ENCODE peak calls at places on chromosomes 5 and 9, in six cellular contexts. Q is upper lobe of right lung; K is IMR-90; N is CD8-positive, alpha-beta T cell; E is mucosa of descending colon; B is heart right ventricle. U is an unnamed sample.

GRCh38 chr9:77729177-77729576 is 81.1 kb upstream of the GNA14 start:
- ATAC-seq in B (no peak), E (no peak), K (no peak), Q (no peak), N (no peak), U (no peak)

GRCh38 chr5:151038801-151039238 is 18.4 kb downstream of the GPX3 start:
- ATAC-seq in K (peak; percentile 27), Q (no peak), B (no peak), N (no peak), E (no peak), U (no peak)

GRCh38 chr5:36153299-36153677 is 1.4 kb downstream of the SKP2 start:
- ATAC-seq in B (no peak), K (no peak), Q (no peak), E (no peak), N (no peak), U (no peak)

GRCh38 chr9:93188426-93189368 is 4.8 kb downstream of the WNK2 start:
- ATAC-seq in N (no peak), E (no peak), Q (no peak), K (no peak), B (no peak), U (no peak)

GRCh38 chr5:97102010-97102470 is 40.4 kb downstream of the LIX1 start:
- ATAC-seq in K (no peak), B (no peak), E (no peak), N (no peak), Q (no peak), U (no peak)

GRCh38 chr9:109779711-109780452 is at the start of gene PALM2AKAP2:
- ATAC-seq in B (peak; percentile 93), E (peak; percentile 92), Q (peak; percentile 89), N (no peak), K (peak; percentile 95), U (peak; percentile 83)

GRCh38 chr5:180098526-180098925 is 27.0 kb upstream of the RNF130 start:
- ATAC-seq in K (no peak), E (no peak), B (no peak), N (no peak), Q (no peak), U (no peak)

GRCh38 chr5:8865686-8866374 is 680.0 kb downstream of the SEMA5A start:
- ATAC-seq in Q (no peak), N (no peak), B (no peak), E (no peak), K (no peak), U (no peak)

GRCh38 chr5:157681048-157681447 is 9.7 kb downstream of the C5orf52 start:
- ATAC-seq in E (no peak), B (no peak), Q (no peak), N (no peak), K (no peak), U (no peak)

GRCh38 chr5:111782171-111782570 is 25.2 kb upstream of the NREP start:
- ATAC-seq in B (no peak), E (no peak), Q (no peak), N (no peak), K (no peak), U (no peak)

GRCh38 chr9:34571180-34571800 is 18.2 kb downstream of the CNTFR start:
- ATAC-seq in E (peak; percentile 7), Q (no peak), N (no peak), K (no peak), B (no peak), U (no peak)

GRCh38 chr5:67182406-67182805 is 14.2 kb downstream of the CD180 start:
- ATAC-seq in K (peak; percentile 99), B (peak; percentile 88), N (no peak), E (peak; percentile 38), Q (peak; percentile 94), U (peak; percentile 93)
- H3K4me1 ChIP-seq in K (no peaks in the 10 kb centered on the region), B (peaks cover 12% of the 10 kb centered on the region), N (peaks cover 33% of the 10 kb centered on the region), E (no peaks in the 10 kb centered on the region), Q (peaks cover 18% of the 10 kb centered on the region), U (peaks cover 3% of the 10 kb centered on the region)

GRCh38 chr5:67010684-67011409 is 185.8 kb downstream of the CD180 start:
- ATAC-seq in B (no peak), Q (peak; percentile 45), N (no peak), E (peak; percentile 64), K (peak; percentile 73), U (no peak)
- H3K4me1 ChIP-seq in B (peaks cover 90% of the 10 kb centered on the region), Q (peaks cover 47% of the 10 kb centered on the region), N (peaks cover 24% of the 10 kb centered on the region), E (peaks cover 13% of the 10 kb centered on the region), K (peaks cover 24% of the 10 kb centered on the region), U (peaks cover 89% of the 10 kb centered on the region)

GRCh38 chr9:7246917-7247538 is 489.3 kb downstream of the KDM4C start:
- ATAC-seq in B (no peak), N (no peak), E (no peak), K (peak; percentile 27), Q (no peak), U (no peak)
- H3K4me1 ChIP-seq in B (no peaks in the 10 kb centered on the region), N (no peaks in the 10 kb centered on the region), E (peaks cover 8% of the 10 kb centered on the region), K (peaks cover 1% of the 10 kb centered on the region), Q (no peaks in the 10 kb centered on the region), U (no peaks in the 10 kb centered on the region)

DNA sequence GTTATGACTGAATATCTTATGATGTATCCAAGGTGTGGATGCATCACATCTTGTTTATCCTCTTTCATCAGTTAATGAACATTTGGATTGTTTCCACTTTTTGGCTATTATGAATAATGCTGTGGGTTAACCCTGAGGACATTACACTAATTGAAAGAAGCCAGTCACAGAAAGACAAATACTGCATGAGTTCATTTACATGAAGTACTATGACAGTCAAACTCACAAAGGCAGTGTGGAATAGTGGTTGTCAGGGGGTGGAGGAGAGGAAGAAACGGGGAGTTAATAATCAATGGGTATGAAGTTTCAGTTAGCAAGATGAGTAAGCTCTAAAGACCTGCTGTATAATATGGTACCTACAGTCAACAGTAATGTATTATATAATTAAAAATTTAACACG is 409.4 kb upstream of the CTNND2 start:
- ATAC-seq in K (no peak), Q (no peak), N (no peak), B (no peak), E (no peak), U (no peak)
- H3K4me1 ChIP-seq in K (no peaks in the 10 kb centered on the region), Q (no peaks in the 10 kb centered on the region), N (no peaks in the 10 kb centered on the region), B (no peaks in the 10 kb centered on the region), E (no peaks in the 10 kb centered on the region), U (no peaks in the 10 kb centered on the region)

GRCh38 chr5:56527174-56527573 is 288.2 kb upstream of the MAP3K1 start:
- ATAC-seq in B (no peak), K (no peak), E (peak; percentile 77), N (no peak), Q (no peak), U (no peak)

GRCh38 chr5:56532411-56532935 is 282.9 kb upstream of the MAP3K1 start:
- ATAC-seq in B (no peak), Q (no peak), E (peak; percentile 12), K (no peak), N (no peak), U (no peak)

GRCh38 chr5:56530739-56531138 is 284.6 kb upstream of the MAP3K1 start:
- ATAC-seq in E (peak; percentile 43), K (no peak), N (no peak), Q (no peak), B (no peak), U (no peak)

GRCh38 chr5:56534102-56534501 is 281.2 kb upstream of the MAP3K1 start:
- ATAC-seq in B (no peak), Q (peak; percentile 59), E (peak; percentile 85), N (no peak), K (no peak), U (no peak)

GRCh38 chr5:56530031-56530430 is 285.3 kb upstream of the MAP3K1 start:
- ATAC-seq in N (no peak), Q (peak; percentile 76), B (no peak), E (no peak), K (no peak), U (no peak)
- H3K4me1 ChIP-seq in N (no peaks in the 10 kb centered on the region), Q (peaks cover 3% of the 10 kb centered on the region), B (no peaks in the 10 kb centered on the region), E (no peaks in the 10 kb centered on the region), K (no peaks in the 10 kb centered on the region), U (no peaks in the 10 kb centered on the region)

GRCh38 chr5:17056056-17056690 is 120.1 kb upstream of the MYO10 start:
- ATAC-seq in N (no peak), K (no peak), E (peak; percentile 90), Q (peak; percentile 49), B (peak; percentile 64), U (no peak)
- H3K4me1 ChIP-seq in N (no peaks in the 10 kb centered on the region), K (peaks cover 5% of the 10 kb centered on the region), E (no peaks in the 10 kb centered on the region), Q (peaks cover 5% of the 10 kb centered on the region), B (peaks cover 11% of the 10 kb centered on the region), U (no peaks in the 10 kb centered on the region)

GRCh38 chr9:133784731-133785561 is 46.8 kb upstream of the SARDH start:
- ATAC-seq in N (no peak), K (no peak), B (no peak), Q (no peak), E (no peak), U (no peak)

GRCh38 chr9:133780962-133781827 is 43.0 kb upstream of the SARDH start:
- ATAC-seq in E (no peak), Q (no peak), N (no peak), K (no peak), B (no peak), U (no peak)

GRCh38 chr9:133781828-133782135 is 43.6 kb upstream of the SARDH start:
- ATAC-seq in Q (no peak), B (no peak), N (no peak), K (no peak), E (no peak), U (no peak)

GRCh38 chr9:133782157-133783130 is 44.3 kb upstream of the SARDH start:
- ATAC-seq in Q (peak; percentile 71), K (peak; percentile 96), E (peak; percentile 76), N (peak; percentile 57), B (peak; percentile 34), U (no peak)

DNA sequence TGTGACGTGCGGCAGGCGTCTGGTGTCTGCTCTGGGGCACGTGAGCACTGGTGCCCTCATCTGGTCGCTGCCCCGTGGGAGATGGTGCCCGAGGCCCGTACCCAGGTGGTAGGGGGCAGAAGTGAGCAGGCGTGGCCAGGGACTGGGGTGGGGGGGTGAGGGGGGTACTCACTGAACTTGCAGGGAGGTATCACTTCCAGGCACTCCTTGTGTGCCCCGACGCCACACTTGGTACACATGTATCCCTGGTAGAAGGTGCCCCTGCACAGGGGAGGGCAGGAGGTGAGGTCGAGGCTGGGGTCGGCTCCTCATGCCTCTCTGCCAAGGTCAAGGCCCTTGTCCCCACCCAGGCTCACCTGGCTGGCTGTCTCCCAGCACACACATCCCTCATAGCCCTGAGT is 45.2 kb upstream of the SARDH start:
- ATAC-seq in B (no peak), Q (no peak), K (no peak), E (no peak), N (no peak), U (no peak)
- H3K4me1 ChIP-seq in B (peaks cover 2% of the 10 kb centered on the region), Q (peaks cover 6% of the 10 kb centered on the region), K (no peaks in the 10 kb centered on the region), E (peaks cover 10% of the 10 kb centered on the region), N (no peaks in the 10 kb centered on the region), U (peaks cover 12% of the 10 kb centered on the region)

GRCh38 chr5:59422026-59422941 is 471.2 kb downstream of the PDE4D start:
- ATAC-seq in N (no peak), E (peak; percentile 48), B (no peak), K (no peak), Q (no peak), U (peak; percentile 35)
- H3K4me1 ChIP-seq in N (no peaks in the 10 kb centered on the region), E (peaks cover 18% of the 10 kb centered on the region), B (peaks cover 7% of the 10 kb centered on the region), K (no peaks in the 10 kb centered on the region), Q (no peaks in the 10 kb centered on the region), U (peaks cover 13% of the 10 kb centered on the region)

U was measured in gastroesophageal sphincter.